ENCODE peak calls at places on chromosomes 11 and 22, in seven cellular contexts. One of them, this sample, is unnamed.

GRCh38 chr11:117221775-117222517 is 9.9 kb downstream of the PCSK7 start:
- DNase-seq in cardiac fibroblast: peak
- DNase-seq in coronary artery: peak
- DNase-seq in AG09319: no peak
- DNase-seq in kidney: peak
- DNase-seq in lower leg skin: no peak
- DNase-seq in endothelial cell: no peak
- DNase-seq in this sample: no peak

GRCh38 chr11:104623518-104623917 is 274.7 kb downstream of the CASP12 start:
- DNase-seq in cardiac fibroblast: peak
- DNase-seq in coronary artery: no peak
- DNase-seq in AG09319: no peak
- DNase-seq in kidney: no peak
- DNase-seq in lower leg skin: no peak
- DNase-seq in endothelial cell: no peak
- DNase-seq in this sample: no peak

GRCh38 chr11:65470433-65470832 is 28.4 kb upstream of the MALAT1 start:
- DNase-seq in cardiac fibroblast: no peak
- DNase-seq in coronary artery: no peak
- DNase-seq in AG09319: no peak
- DNase-seq in kidney: peak
- DNase-seq in lower leg skin: no peak
- DNase-seq in endothelial cell: no peak
- DNase-seq in this sample: no peak

GRCh38 chr11:128179049-128179448 is 408.3 kb downstream of the ETS1 start:
- DNase-seq in cardiac fibroblast: no peak
- DNase-seq in coronary artery: no peak
- DNase-seq in AG09319: peak
- DNase-seq in kidney: no peak
- DNase-seq in lower leg skin: no peak
- DNase-seq in endothelial cell: no peak
- DNase-seq in this sample: no peak

GRCh38 chr22:18121436-18122253 is 11.0 kb downstream of the TUBA8 start:
- DNase-seq in cardiac fibroblast: no peak
- DNase-seq in coronary artery: no peak
- DNase-seq in AG09319: no peak
- DNase-seq in kidney: no peak
- DNase-seq in lower leg skin: no peak
- DNase-seq in endothelial cell: peak
- DNase-seq in this sample: no peak

GRCh38 chr22:24427500-24428164 is at the start of gene ADORA2A:
- DNase-seq in cardiac fibroblast: no peak
- DNase-seq in coronary artery: no peak
- DNase-seq in AG09319: no peak
- DNase-seq in kidney: peak
- DNase-seq in lower leg skin: no peak
- DNase-seq in endothelial cell: no peak
- DNase-seq in this sample: peak

GRCh38 chr11:85886089-85887056 is 31.2 kb downstream of the CCDC83 start:
- DNase-seq in cardiac fibroblast: peak
- DNase-seq in coronary artery: no peak
- DNase-seq in AG09319: peak
- DNase-seq in kidney: no peak
- DNase-seq in lower leg skin: no peak
- DNase-seq in endothelial cell: no peak
- DNase-seq in this sample: no peak

GRCh38 chr22:45087802-45088201 is 75.9 kb upstream of the NUP50 start:
- DNase-seq in cardiac fibroblast: no peak
- DNase-seq in coronary artery: no peak
- DNase-seq in AG09319: no peak
- DNase-seq in kidney: no peak
- DNase-seq in lower leg skin: no peak
- DNase-seq in endothelial cell: no peak
- DNase-seq in this sample: no peak

GRCh38 chr11:69130586-69131566 is 24.9 kb upstream of the SMIM38 start:
- DNase-seq in cardiac fibroblast: no peak
- DNase-seq in coronary artery: peak
- DNase-seq in AG09319: no peak
- DNase-seq in kidney: peak
- DNase-seq in lower leg skin: no peak
- DNase-seq in endothelial cell: no peak
- DNase-seq in this sample: no peak

GRCh38 chr22:46392137-46392844 is 56.8 kb downstream of the TRMU start:
- DNase-seq in cardiac fibroblast: no peak
- DNase-seq in coronary artery: no peak
- DNase-seq in AG09319: no peak
- DNase-seq in kidney: peak
- DNase-seq in lower leg skin: no peak
- DNase-seq in endothelial cell: no peak
- DNase-seq in this sample: no peak

GRCh38 chr22:46391486-46392136 is 56.1 kb downstream of the TRMU start:
- DNase-seq in cardiac fibroblast: no peak
- DNase-seq in coronary artery: no peak
- DNase-seq in AG09319: no peak
- DNase-seq in kidney: peak
- DNase-seq in lower leg skin: no peak
- DNase-seq in endothelial cell: no peak
- DNase-seq in this sample: no peak

GRCh38 chr22:46390105-46390651 is 54.7 kb downstream of the TRMU start:
- DNase-seq in cardiac fibroblast: no peak
- DNase-seq in coronary artery: no peak
- DNase-seq in AG09319: no peak
- DNase-seq in kidney: peak
- DNase-seq in lower leg skin: no peak
- DNase-seq in endothelial cell: no peak
- DNase-seq in this sample: peak

GRCh38 chr22:46389081-46389480 is 53.6 kb downstream of the TRMU start:
- DNase-seq in cardiac fibroblast: no peak
- DNase-seq in coronary artery: no peak
- DNase-seq in AG09319: no peak
- DNase-seq in kidney: peak
- DNase-seq in lower leg skin: no peak
- DNase-seq in endothelial cell: no peak
- DNase-seq in this sample: peak

DNA sequence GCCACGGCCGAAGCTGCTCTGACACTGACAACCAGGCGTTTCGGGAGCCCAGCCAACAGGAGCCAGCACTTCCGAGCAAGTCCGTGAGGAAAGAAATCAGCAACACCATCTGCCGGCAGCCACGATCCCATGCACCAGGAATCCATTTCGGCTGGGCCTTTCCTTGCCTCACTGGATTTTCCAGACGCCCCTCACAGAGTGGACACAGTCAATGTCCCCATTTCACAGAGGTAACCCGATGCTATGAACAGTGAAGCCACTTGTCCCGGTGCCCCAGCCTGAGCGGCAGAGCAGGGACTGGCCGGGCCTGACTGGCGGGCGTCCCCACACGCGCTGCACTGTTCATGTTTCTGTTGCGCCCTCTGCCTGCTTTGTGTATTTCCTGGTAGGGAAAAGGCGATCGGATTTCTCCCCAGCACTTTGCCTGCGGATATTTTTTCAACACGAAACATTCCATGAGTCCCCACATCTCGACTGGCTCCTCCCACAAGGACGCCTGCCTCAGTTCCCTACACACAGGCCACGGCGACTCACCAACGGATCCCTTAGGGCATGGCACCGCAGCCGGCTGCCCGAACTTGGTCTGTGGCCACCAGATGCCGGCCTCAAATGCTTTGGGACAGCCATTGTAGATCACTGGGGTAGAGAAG is 55.3 kb downstream of the TRMU start:
- DNase-seq in cardiac fibroblast: peak
- DNase-seq in coronary artery: no peak
- DNase-seq in AG09319: peak
- DNase-seq in kidney: peak
- DNase-seq in lower leg skin: no peak
- DNase-seq in endothelial cell: no peak
- DNase-seq in this sample: peak
- TF ChIP-seq CTCF in cardiac fibroblast: peak
- TF ChIP-seq CTCF in coronary artery: no peak
- TF ChIP-seq CTCF in AG09319: peak
- TF ChIP-seq CTCF in kidney: peak
- TF ChIP-seq CTCF in lower leg skin: no peak
- TF ChIP-seq CTCF in endothelial cell: no peak
- TF ChIP-seq CTCF in this sample: peak

GRCh38 chr11:70281114-70281729 is 10.7 kb downstream of the PPFIA1 start:
- DNase-seq in cardiac fibroblast: peak
- DNase-seq in coronary artery: no peak
- DNase-seq in AG09319: no peak
- DNase-seq in kidney: peak
- DNase-seq in lower leg skin: peak
- DNase-seq in endothelial cell: no peak
- DNase-seq in this sample: peak

GRCh38 chr11:70278994-70279393 is 8.5 kb downstream of the PPFIA1 start:
- DNase-seq in cardiac fibroblast: no peak
- DNase-seq in coronary artery: no peak
- DNase-seq in AG09319: no peak
- DNase-seq in kidney: peak
- DNase-seq in lower leg skin: no peak
- DNase-seq in endothelial cell: no peak
- DNase-seq in this sample: peak

GRCh38 chr11:70282012-70282411 is 11.5 kb downstream of the PPFIA1 start:
- DNase-seq in cardiac fibroblast: no peak
- DNase-seq in coronary artery: no peak
- DNase-seq in AG09319: no peak
- DNase-seq in kidney: peak
- DNase-seq in lower leg skin: no peak
- DNase-seq in endothelial cell: no peak
- DNase-seq in this sample: no peak
- TF ChIP-seq CTCF in cardiac fibroblast: no peak
- TF ChIP-seq CTCF in coronary artery: no peak
- TF ChIP-seq CTCF in AG09319: no peak
- TF ChIP-seq CTCF in kidney: no peak
- TF ChIP-seq CTCF in lower leg skin: no peak
- TF ChIP-seq CTCF in endothelial cell: no peak
- TF ChIP-seq CTCF in this sample: no peak

GRCh38 chr22:37194750-37195149 is 6.7 kb upstream of the C1QTNF6 start:
- DNase-seq in cardiac fibroblast: no peak
- DNase-seq in coronary artery: no peak
- DNase-seq in AG09319: no peak
- DNase-seq in kidney: no peak
- DNase-seq in lower leg skin: no peak
- DNase-seq in endothelial cell: no peak
- DNase-seq in this sample: no peak

GRCh38 chr22:37197451-37198289 is 9.6 kb upstream of the C1QTNF6 start:
- DNase-seq in cardiac fibroblast: peak
- DNase-seq in coronary artery: no peak
- DNase-seq in AG09319: no peak
- DNase-seq in kidney: peak
- DNase-seq in lower leg skin: no peak
- DNase-seq in endothelial cell: no peak
- DNase-seq in this sample: peak

GRCh38 chr22:37198290-37199102 is 10.4 kb upstream of the C1QTNF6 start:
- DNase-seq in cardiac fibroblast: peak
- DNase-seq in coronary artery: no peak
- DNase-seq in AG09319: no peak
- DNase-seq in kidney: peak
- DNase-seq in lower leg skin: peak
- DNase-seq in endothelial cell: peak
- DNase-seq in this sample: peak

GRCh38 chr22:37195921-37196320 is 7.9 kb upstream of the C1QTNF6 start:
- DNase-seq in cardiac fibroblast: peak
- DNase-seq in coronary artery: no peak
- DNase-seq in AG09319: no peak
- DNase-seq in kidney: peak
- DNase-seq in lower leg skin: no peak
- DNase-seq in endothelial cell: no peak
- DNase-seq in this sample: peak

DNA sequence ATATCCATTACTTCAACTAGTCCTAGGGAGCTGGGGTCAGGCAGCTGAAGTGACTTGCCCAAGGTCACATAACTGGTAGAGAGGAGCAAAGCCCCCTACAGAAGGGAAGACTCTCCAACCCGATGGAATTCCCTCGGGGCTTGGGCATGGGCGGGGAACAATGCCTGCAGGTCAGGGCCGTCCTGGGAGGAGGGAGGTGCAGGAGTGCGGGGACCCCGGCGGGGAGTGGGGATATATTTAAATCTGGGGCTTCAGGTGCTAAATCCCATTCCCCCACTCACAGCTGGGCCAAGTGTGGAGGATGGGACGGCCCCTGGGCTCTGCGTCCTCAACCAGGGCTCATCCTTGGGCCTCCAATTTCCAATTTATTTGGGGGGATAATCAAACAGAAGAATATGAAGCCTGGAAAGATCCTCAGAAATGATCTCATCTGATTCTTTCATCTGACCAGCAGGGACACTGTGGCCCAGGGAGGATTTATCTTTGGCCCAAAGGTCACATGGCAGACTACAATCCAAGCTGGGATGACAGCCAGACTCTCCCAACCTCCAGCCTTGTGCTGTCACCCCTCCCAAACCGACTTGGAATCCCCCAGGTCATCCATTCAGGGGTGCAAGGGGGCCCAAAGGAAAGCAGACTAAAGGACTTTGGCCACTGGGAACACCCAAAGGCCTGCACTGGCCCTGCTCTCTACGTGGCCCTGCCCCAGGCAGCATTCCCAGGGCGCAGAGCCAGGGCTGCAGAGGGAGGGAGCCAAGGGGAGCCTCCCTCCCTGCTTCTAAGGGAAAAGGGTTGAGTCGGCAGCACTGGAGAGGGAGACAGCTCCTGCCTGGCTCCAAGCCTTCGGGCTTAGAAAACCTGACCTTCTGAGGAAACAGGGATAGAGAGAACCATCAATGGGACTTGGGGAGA is 8.7 kb upstream of the C1QTNF6 start:
- DNase-seq in cardiac fibroblast: peak
- DNase-seq in coronary artery: peak
- DNase-seq in AG09319: peak
- DNase-seq in kidney: peak
- DNase-seq in lower leg skin: peak
- DNase-seq in endothelial cell: no peak
- DNase-seq in this sample: peak
- TF ChIP-seq CTCF in cardiac fibroblast: no peak
- TF ChIP-seq CTCF in coronary artery: no peak
- TF ChIP-seq CTCF in AG09319: peak
- TF ChIP-seq CTCF in kidney: no peak
- TF ChIP-seq CTCF in lower leg skin: no peak
- TF ChIP-seq CTCF in endothelial cell: no peak
- TF ChIP-seq CTCF in this sample: no peak

DNA sequence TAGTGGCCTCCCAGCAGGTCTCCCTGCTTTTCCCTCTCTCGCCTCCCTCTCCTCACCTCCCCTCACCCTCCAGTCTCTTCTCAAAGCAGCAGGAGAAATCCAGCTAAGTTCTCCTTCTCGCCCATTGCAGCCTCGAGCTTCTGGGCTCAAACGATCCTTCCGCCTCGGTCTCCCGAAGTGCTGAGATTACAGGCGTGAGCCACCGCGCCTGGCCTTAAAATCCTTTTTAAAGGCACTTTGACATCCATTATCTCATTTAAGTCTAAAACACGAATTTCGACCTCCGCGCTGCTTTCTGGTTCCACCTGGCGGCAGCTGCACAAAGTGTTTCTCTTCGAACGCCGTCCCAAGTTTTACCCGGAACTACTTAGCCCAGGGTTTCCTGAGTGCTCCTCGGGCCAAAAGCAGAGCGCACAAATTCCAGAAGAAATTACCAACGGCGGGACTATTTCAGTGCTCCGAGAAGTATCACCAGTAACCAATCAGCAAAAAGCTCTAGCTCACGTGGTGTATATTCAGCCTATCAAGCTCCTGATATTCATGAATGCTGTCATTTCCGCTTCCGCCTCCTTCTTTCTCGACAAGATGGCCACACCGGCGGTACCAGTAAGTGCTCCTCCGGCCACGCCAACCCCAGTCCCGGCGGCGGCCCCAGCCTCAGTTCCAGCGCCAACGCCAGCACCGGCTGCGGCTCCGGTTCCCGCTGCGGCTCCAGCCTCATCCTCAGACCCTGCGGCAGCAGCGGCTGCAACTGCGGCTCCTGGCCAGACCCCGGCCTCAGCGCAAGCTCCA is at the start of gene EIF3F:
- DNase-seq in cardiac fibroblast: peak
- DNase-seq in coronary artery: peak
- DNase-seq in AG09319: peak
- DNase-seq in kidney: peak
- DNase-seq in lower leg skin: peak
- DNase-seq in endothelial cell: peak
- DNase-seq in this sample: no peak
- TF ChIP-seq CTCF in cardiac fibroblast: peak
- TF ChIP-seq CTCF in coronary artery: peak
- TF ChIP-seq CTCF in AG09319: peak
- TF ChIP-seq CTCF in kidney: peak
- TF ChIP-seq CTCF in lower leg skin: peak
- TF ChIP-seq CTCF in endothelial cell: peak
- TF ChIP-seq CTCF in this sample: peak